ENCODE peak calls at places on chromosome 12, in six cellular contexts. One of them, this sample, is unnamed.
A peak's percentile ranks its signal among the peaks of the same experiment; 100 is the strongest.

GRCh38 chr12:25615119-25615518 is 62.0 kb upstream of the LMNTD1 start:
- DNase-seq in stimulated activated naive B cell treated with anti-CD40 and anti-IgM and Interleukin-4, amounts not matched to agents 10 μg/mL and 1 μg/mL and 100 μg/mL, for 72 hours: no peak
- DNase-seq in heart right ventricle: no peak
- DNase-seq in HT-29: no peak
- DNase-seq in psoas muscle: no peak
- DNase-seq in NCI-H1436 treated with DMSO at 0.1 percent for 48 hours: no peak
- DNase-seq in this sample: no peak

GRCh38 chr12:12398026-12398859 is 41.4 kb downstream of the BORCS5 start:
- DNase-seq in stimulated activated naive B cell treated with anti-CD40 and anti-IgM and Interleukin-4, amounts not matched to agents 10 μg/mL and 1 μg/mL and 100 μg/mL, for 72 hours: no peak
- DNase-seq in heart right ventricle: peak; percentile 48
- DNase-seq in HT-29: peak; percentile 47
- DNase-seq in psoas muscle: peak; percentile 71
- DNase-seq in NCI-H1436 treated with DMSO at 0.1 percent for 48 hours: no peak
- DNase-seq in this sample: no peak

GRCh38 chr12:88909510-88909909 is 329.2 kb upstream of the KITLG start:
- DNase-seq in stimulated activated naive B cell treated with anti-CD40 and anti-IgM and Interleukin-4, amounts not matched to agents 10 μg/mL and 1 μg/mL and 100 μg/mL, for 72 hours: no peak
- DNase-seq in heart right ventricle: no peak
- DNase-seq in HT-29: no peak
- DNase-seq in psoas muscle: no peak
- DNase-seq in NCI-H1436 treated with DMSO at 0.1 percent for 48 hours: no peak
- DNase-seq in this sample: no peak

GRCh38 chr12:3964404-3964803 is 91.2 kb upstream of the PARP11 start:
- DNase-seq in stimulated activated naive B cell treated with anti-CD40 and anti-IgM and Interleukin-4, amounts not matched to agents 10 μg/mL and 1 μg/mL and 100 μg/mL, for 72 hours: no peak
- DNase-seq in heart right ventricle: peak; percentile 7
- DNase-seq in HT-29: no peak
- DNase-seq in psoas muscle: no peak
- DNase-seq in NCI-H1436 treated with DMSO at 0.1 percent for 48 hours: no peak
- DNase-seq in this sample: no peak

GRCh38 chr12:116397148-116397547 is 119.7 kb upstream of the MED13L start:
- DNase-seq in stimulated activated naive B cell treated with anti-CD40 and anti-IgM and Interleukin-4, amounts not matched to agents 10 μg/mL and 1 μg/mL and 100 μg/mL, for 72 hours: no peak
- DNase-seq in heart right ventricle: no peak
- DNase-seq in HT-29: no peak
- DNase-seq in psoas muscle: no peak
- DNase-seq in NCI-H1436 treated with DMSO at 0.1 percent for 48 hours: no peak
- DNase-seq in this sample: no peak

GRCh38 chr12:89862511-89863331 is 154.1 kb upstream of the ATP2B1 start:
- DNase-seq in stimulated activated naive B cell treated with anti-CD40 and anti-IgM and Interleukin-4, amounts not matched to agents 10 μg/mL and 1 μg/mL and 100 μg/mL, for 72 hours: peak; percentile 72
- DNase-seq in heart right ventricle: peak; percentile 58
- DNase-seq in HT-29: no peak
- DNase-seq in psoas muscle: no peak
- DNase-seq in NCI-H1436 treated with DMSO at 0.1 percent for 48 hours: no peak
- DNase-seq in this sample: peak; percentile 36

GRCh38 chr12:105341010-105341409 is 10.5 kb downstream of the C12orf75 start:
- DNase-seq in stimulated activated naive B cell treated with anti-CD40 and anti-IgM and Interleukin-4, amounts not matched to agents 10 μg/mL and 1 μg/mL and 100 μg/mL, for 72 hours: no peak
- DNase-seq in heart right ventricle: no peak
- DNase-seq in HT-29: no peak
- DNase-seq in psoas muscle: no peak
- DNase-seq in NCI-H1436 treated with DMSO at 0.1 percent for 48 hours: no peak
- DNase-seq in this sample: no peak

GRCh38 chr12:107320031-107320928 is 226.9 kb upstream of the CRY1 start:
- DNase-seq in stimulated activated naive B cell treated with anti-CD40 and anti-IgM and Interleukin-4, amounts not matched to agents 10 μg/mL and 1 μg/mL and 100 μg/mL, for 72 hours: peak; percentile 31
- DNase-seq in heart right ventricle: peak; percentile 24
- DNase-seq in HT-29: no peak
- DNase-seq in psoas muscle: peak; percentile 67
- DNase-seq in NCI-H1436 treated with DMSO at 0.1 percent for 48 hours: no peak
- DNase-seq in this sample: no peak

GRCh38 chr12:53561590-53561953 is 54.3 kb upstream of the NPFF start:
- DNase-seq in stimulated activated naive B cell treated with anti-CD40 and anti-IgM and Interleukin-4, amounts not matched to agents 10 μg/mL and 1 μg/mL and 100 μg/mL, for 72 hours: no peak
- DNase-seq in heart right ventricle: no peak
- DNase-seq in HT-29: peak; percentile 79
- DNase-seq in psoas muscle: no peak
- DNase-seq in NCI-H1436 treated with DMSO at 0.1 percent for 48 hours: no peak
- DNase-seq in this sample: no peak

GRCh38 chr12:66196806-66197205 is 7.8 kb downstream of the IRAK3 start:
- DNase-seq in stimulated activated naive B cell treated with anti-CD40 and anti-IgM and Interleukin-4, amounts not matched to agents 10 μg/mL and 1 μg/mL and 100 μg/mL, for 72 hours: no peak
- DNase-seq in heart right ventricle: no peak
- DNase-seq in HT-29: no peak
- DNase-seq in psoas muscle: no peak
- DNase-seq in NCI-H1436 treated with DMSO at 0.1 percent for 48 hours: no peak
- DNase-seq in this sample: no peak

GRCh38 chr12:109583733-109584132 is 10.1 kb downstream of the MVK start:
- DNase-seq in stimulated activated naive B cell treated with anti-CD40 and anti-IgM and Interleukin-4, amounts not matched to agents 10 μg/mL and 1 μg/mL and 100 μg/mL, for 72 hours: no peak
- DNase-seq in heart right ventricle: no peak
- DNase-seq in HT-29: no peak
- DNase-seq in psoas muscle: no peak
- DNase-seq in NCI-H1436 treated with DMSO at 0.1 percent for 48 hours: no peak
- DNase-seq in this sample: no peak

GRCh38 chr12:90335561-90335960 is 619.4 kb downstream of the CCER1 start:
- DNase-seq in stimulated activated naive B cell treated with anti-CD40 and anti-IgM and Interleukin-4, amounts not matched to agents 10 μg/mL and 1 μg/mL and 100 μg/mL, for 72 hours: no peak
- DNase-seq in heart right ventricle: no peak
- DNase-seq in HT-29: no peak
- DNase-seq in psoas muscle: no peak
- DNase-seq in NCI-H1436 treated with DMSO at 0.1 percent for 48 hours: no peak
- DNase-seq in this sample: no peak

GRCh38 chr12:77407951-77408350 is 342.6 kb upstream of the E2F7 start:
- DNase-seq in stimulated activated naive B cell treated with anti-CD40 and anti-IgM and Interleukin-4, amounts not matched to agents 10 μg/mL and 1 μg/mL and 100 μg/mL, for 72 hours: no peak
- DNase-seq in heart right ventricle: no peak
- DNase-seq in HT-29: no peak
- DNase-seq in psoas muscle: no peak
- DNase-seq in NCI-H1436 treated with DMSO at 0.1 percent for 48 hours: no peak
- DNase-seq in this sample: no peak

GRCh38 chr12:122063691-122064033 is 14.9 kb upstream of the MLXIP start:
- DNase-seq in stimulated activated naive B cell treated with anti-CD40 and anti-IgM and Interleukin-4, amounts not matched to agents 10 μg/mL and 1 μg/mL and 100 μg/mL, for 72 hours: no peak
- DNase-seq in heart right ventricle: peak; percentile 17
- DNase-seq in HT-29: no peak
- DNase-seq in psoas muscle: no peak
- DNase-seq in NCI-H1436 treated with DMSO at 0.1 percent for 48 hours: no peak
- DNase-seq in this sample: no peak

GRCh38 chr12:49741882-49742620 is 694 bp downstream of the TMBIM6 start:
- DNase-seq in stimulated activated naive B cell treated with anti-CD40 and anti-IgM and Interleukin-4, amounts not matched to agents 10 μg/mL and 1 μg/mL and 100 μg/mL, for 72 hours: peak; percentile 84
- DNase-seq in heart right ventricle: peak; percentile 90
- DNase-seq in HT-29: peak; percentile 87
- DNase-seq in psoas muscle: peak; percentile 95
- DNase-seq in NCI-H1436 treated with DMSO at 0.1 percent for 48 hours: no peak
- DNase-seq in this sample: peak; percentile 91

GRCh38 chr12:16348435-16349131 is 1.1 kb downstream of the MGST1 start:
- DNase-seq in stimulated activated naive B cell treated with anti-CD40 and anti-IgM and Interleukin-4, amounts not matched to agents 10 μg/mL and 1 μg/mL and 100 μg/mL, for 72 hours: no peak
- DNase-seq in heart right ventricle: no peak
- DNase-seq in HT-29: no peak
- DNase-seq in psoas muscle: no peak
- DNase-seq in NCI-H1436 treated with DMSO at 0.1 percent for 48 hours: no peak
- DNase-seq in this sample: no peak

GRCh38 chr12:51177897-51178296 is 5.0 kb upstream of the TFCP2 start:
- DNase-seq in stimulated activated naive B cell treated with anti-CD40 and anti-IgM and Interleukin-4, amounts not matched to agents 10 μg/mL and 1 μg/mL and 100 μg/mL, for 72 hours: no peak
- DNase-seq in heart right ventricle: no peak
- DNase-seq in HT-29: no peak
- DNase-seq in psoas muscle: no peak
- DNase-seq in NCI-H1436 treated with DMSO at 0.1 percent for 48 hours: no peak
- DNase-seq in this sample: no peak

GRCh38 chr12:54394281-54394719 is 9.8 kb upstream of the ZNF385A start:
- DNase-seq in stimulated activated naive B cell treated with anti-CD40 and anti-IgM and Interleukin-4, amounts not matched to agents 10 μg/mL and 1 μg/mL and 100 μg/mL, for 72 hours: peak; percentile 35
- DNase-seq in heart right ventricle: no peak
- DNase-seq in HT-29: peak; percentile 65
- DNase-seq in psoas muscle: no peak
- DNase-seq in NCI-H1436 treated with DMSO at 0.1 percent for 48 hours: no peak
- DNase-seq in this sample: peak; percentile 58

GRCh38 chr12:87231818-87232217 is 797.4 kb downstream of the C12orf50 start:
- DNase-seq in stimulated activated naive B cell treated with anti-CD40 and anti-IgM and Interleukin-4, amounts not matched to agents 10 μg/mL and 1 μg/mL and 100 μg/mL, for 72 hours: no peak
- DNase-seq in heart right ventricle: no peak
- DNase-seq in HT-29: no peak
- DNase-seq in psoas muscle: no peak
- DNase-seq in NCI-H1436 treated with DMSO at 0.1 percent for 48 hours: no peak
- DNase-seq in this sample: no peak

GRCh38 chr12:6631549-6631961 is 4.2 kb downstream of the LPAR5 start:
- DNase-seq in stimulated activated naive B cell treated with anti-CD40 and anti-IgM and Interleukin-4, amounts not matched to agents 10 μg/mL and 1 μg/mL and 100 μg/mL, for 72 hours: no peak
- DNase-seq in heart right ventricle: no peak
- DNase-seq in HT-29: no peak
- DNase-seq in psoas muscle: no peak
- DNase-seq in NCI-H1436 treated with DMSO at 0.1 percent for 48 hours: no peak
- DNase-seq in this sample: peak; percentile 83

GRCh38 chr12:92010368-92010767 is 135.3 kb downstream of the BTG1 start:
- DNase-seq in stimulated activated naive B cell treated with anti-CD40 and anti-IgM and Interleukin-4, amounts not matched to agents 10 μg/mL and 1 μg/mL and 100 μg/mL, for 72 hours: no peak
- DNase-seq in heart right ventricle: no peak
- DNase-seq in HT-29: no peak
- DNase-seq in psoas muscle: no peak
- DNase-seq in NCI-H1436 treated with DMSO at 0.1 percent for 48 hours: no peak
- DNase-seq in this sample: no peak

GRCh38 chr12:46358791-46359666 is 13.5 kb downstream of the SLC38A2 start:
- DNase-seq in stimulated activated naive B cell treated with anti-CD40 and anti-IgM and Interleukin-4, amounts not matched to agents 10 μg/mL and 1 μg/mL and 100 μg/mL, for 72 hours: no peak
- DNase-seq in heart right ventricle: no peak
- DNase-seq in HT-29: no peak
- DNase-seq in psoas muscle: no peak
- DNase-seq in NCI-H1436 treated with DMSO at 0.1 percent for 48 hours: no peak
- DNase-seq in this sample: no peak

GRCh38 chr12:9787340-9787737 is 26.6 kb upstream of the CD69 start:
- DNase-seq in stimulated activated naive B cell treated with anti-CD40 and anti-IgM and Interleukin-4, amounts not matched to agents 10 μg/mL and 1 μg/mL and 100 μg/mL, for 72 hours: no peak
- DNase-seq in heart right ventricle: no peak
- DNase-seq in HT-29: no peak
- DNase-seq in psoas muscle: no peak
- DNase-seq in NCI-H1436 treated with DMSO at 0.1 percent for 48 hours: no peak
- DNase-seq in this sample: no peak

GRCh38 chr12:100157427-100157821 is 14.8 kb upstream of the BLTP3B start:
- DNase-seq in stimulated activated naive B cell treated with anti-CD40 and anti-IgM and Interleukin-4, amounts not matched to agents 10 μg/mL and 1 μg/mL and 100 μg/mL, for 72 hours: no peak
- DNase-seq in heart right ventricle: no peak
- DNase-seq in HT-29: no peak
- DNase-seq in psoas muscle: no peak
- DNase-seq in NCI-H1436 treated with DMSO at 0.1 percent for 48 hours: no peak
- DNase-seq in this sample: no peak

GRCh38 chr12:109897029-109897428 is 3.0 kb upstream of the TCHP start:
- DNase-seq in stimulated activated naive B cell treated with anti-CD40 and anti-IgM and Interleukin-4, amounts not matched to agents 10 μg/mL and 1 μg/mL and 100 μg/mL, for 72 hours: no peak
- DNase-seq in heart right ventricle: no peak
- DNase-seq in HT-29: no peak
- DNase-seq in psoas muscle: no peak
- DNase-seq in NCI-H1436 treated with DMSO at 0.1 percent for 48 hours: no peak
- DNase-seq in this sample: no peak

GRCh38 chr12:26187429-26187828 is 7.9 kb upstream of the SSPN start:
- DNase-seq in stimulated activated naive B cell treated with anti-CD40 and anti-IgM and Interleukin-4, amounts not matched to agents 10 μg/mL and 1 μg/mL and 100 μg/mL, for 72 hours: no peak
- DNase-seq in heart right ventricle: no peak
- DNase-seq in HT-29: no peak
- DNase-seq in psoas muscle: no peak
- DNase-seq in NCI-H1436 treated with DMSO at 0.1 percent for 48 hours: no peak
- DNase-seq in this sample: no peak

GRCh38 chr12:10701226-10701681 is 21.9 kb downstream of the YBX3 start:
- DNase-seq in stimulated activated naive B cell treated with anti-CD40 and anti-IgM and Interleukin-4, amounts not matched to agents 10 μg/mL and 1 μg/mL and 100 μg/mL, for 72 hours: no peak
- DNase-seq in heart right ventricle: no peak
- DNase-seq in HT-29: no peak
- DNase-seq in psoas muscle: no peak
- DNase-seq in NCI-H1436 treated with DMSO at 0.1 percent for 48 hours: no peak
- DNase-seq in this sample: no peak

GRCh38 chr12:127723236-127723635 is 543.7 kb upstream of the TMEM132C start:
- DNase-seq in stimulated activated naive B cell treated with anti-CD40 and anti-IgM and Interleukin-4, amounts not matched to agents 10 μg/mL and 1 μg/mL and 100 μg/mL, for 72 hours: no peak
- DNase-seq in heart right ventricle: no peak
- DNase-seq in HT-29: no peak
- DNase-seq in psoas muscle: no peak
- DNase-seq in NCI-H1436 treated with DMSO at 0.1 percent for 48 hours: no peak
- DNase-seq in this sample: no peak

GRCh38 chr12:71594214-71594948 is 69.3 kb downstream of the ZFC3H1 start:
- DNase-seq in stimulated activated naive B cell treated with anti-CD40 and anti-IgM and Interleukin-4, amounts not matched to agents 10 μg/mL and 1 μg/mL and 100 μg/mL, for 72 hours: no peak
- DNase-seq in heart right ventricle: peak; percentile 8
- DNase-seq in HT-29: peak; percentile 72
- DNase-seq in psoas muscle: no peak
- DNase-seq in NCI-H1436 treated with DMSO at 0.1 percent for 48 hours: no peak
- DNase-seq in this sample: no peak

GRCh38 chr12:90909069-90909676 is 45.8 kb downstream of the CCER1 start:
- DNase-seq in stimulated activated naive B cell treated with anti-CD40 and anti-IgM and Interleukin-4, amounts not matched to agents 10 μg/mL and 1 μg/mL and 100 μg/mL, for 72 hours: no peak
- DNase-seq in heart right ventricle: peak; percentile 16
- DNase-seq in HT-29: peak; percentile 78
- DNase-seq in psoas muscle: no peak
- DNase-seq in NCI-H1436 treated with DMSO at 0.1 percent for 48 hours: no peak
- DNase-seq in this sample: peak; percentile 10